ENCODE peak calls at places on chromosomes 4 and X, in seven cellular contexts. N is NCI-H187 treated with DMSO at 0.1 percent for 48 hours; Y is immature natural killer cell; R is dorsolateral prefrontal cortex; Q is nucleus accumbens; K is activated CD8-positive, alpha-beta memory T cell treated with anti-CD3 and anti-CD28 coated beads for 48 hours; V is NB4. S is an unnamed sample.

GRCh38 chrX:71622347-71623104 is 4.2 kb upstream of the CXCR3 start:
- DNase-seq in R (peak; percentile 61), N (no peak), V (peak; percentile 78), Y (peak; percentile 81), K (peak; percentile 65), Q (peak; percentile 13), S (peak; percentile 53)

GRCh38 chr4:106422766-106423165 is 54.2 kb upstream of the GIMD1 start:
- DNase-seq in Y (no peak), Q (no peak), N (no peak), R (no peak), K (no peak), V (no peak), S (no peak)

GRCh38 chr4:15691346-15692140 is 9.9 kb downstream of the FAM200B start:
- DNase-seq in N (no peak), Y (no peak), R (no peak), Q (no peak), V (peak; percentile 76), K (no peak), S (no peak)

GRCh38 chr4:80266267-80266901 is at the start of gene FGF5:
- DNase-seq in R (peak; percentile 57), V (peak; percentile 79), Q (no peak), Y (no peak), N (no peak), K (no peak), S (no peak)

GRCh38 chr4:101279377-101279871 is 67.9 kb downstream of the PPP3CA start:
- DNase-seq in R (no peak), Q (no peak), N (no peak), V (peak; percentile 36), Y (no peak), K (no peak), S (no peak)

GRCh38 chrX:28189011-28189410 is 207.8 kb upstream of the DCAF8L1 start:
- DNase-seq in V (no peak), R (no peak), Q (no peak), N (no peak), K (no peak), Y (no peak), S (no peak)

GRCh38 chr4:132001542-132001941 is 1147.6 kb upstream of the PCDH10 start:
- DNase-seq in Q (no peak), N (no peak), Y (no peak), R (no peak), V (no peak), K (no peak), S (no peak)

GRCh38 chrX:73913580-73913979 is 350.6 kb downstream of the CHIC1 start:
- DNase-seq in K (no peak), R (no peak), Q (no peak), V (no peak), Y (no peak), N (no peak), S (no peak)

GRCh38 chr4:137263206-137263605 is 269.1 kb downstream of the PCDH18 start:
- DNase-seq in N (no peak), V (no peak), R (no peak), Y (no peak), Q (no peak), K (no peak), S (no peak)

GRCh38 chr4:67909910-67910905 is 26.4 kb upstream of the TMPRSS11D start:
- DNase-seq in Y (no peak), R (no peak), N (no peak), Q (no peak), V (peak; percentile 25), K (no peak), S (no peak)

S was measured in H1.